ENCODE peak calls at places on chromosomes 2 and 18, in seven cellular contexts. S is cardiac muscle cell, A is neural progenitor cell, E is NT2/D1, G is heart right ventricle, T is mucosa of descending colon, K is K562. C is an unnamed sample.

GRCh38 chr18:64110692-64111480 is 38.0 kb downstream of the LINC00305 start:
- DNase-seq in S (peak; percentile 14), A (no peak), E (no peak), G (no peak), T (no peak), K (no peak), C (no peak)

GRCh38 chr2:191041418-191042161 is 27.6 kb upstream of the STAT1 start:
- DNase-seq in S (peak; percentile 33), A (no peak), E (peak; percentile 63), G (no peak), T (no peak), K (no peak), C (no peak)

GRCh38 chr2:85409719-85410583 is at the start of gene CAPG:
- DNase-seq in S (no peak), A (no peak), E (no peak), G (peak; percentile 55), T (peak; percentile 95), K (peak; percentile 78), C (no peak)

GRCh38 chr18:49061239-49061905 is 110.6 kb upstream of the SMAD7 start:
- DNase-seq in S (no peak), A (no peak), E (no peak), G (no peak), T (no peak), K (no peak), C (no peak)

GRCh38 chr2:136767030-136767429 is 1.7 kb downstream of the THSD7B start:
- DNase-seq in S (no peak), A (peak; percentile 19), E (no peak), G (no peak), T (no peak), K (no peak), C (no peak)

GRCh38 chr2:207279520-207279919 is 113.8 kb upstream of the KLF7 start:
- DNase-seq in S (no peak), A (no peak), E (no peak), G (no peak), T (no peak), K (no peak), C (no peak)

GRCh38 chr18:49041677-49042570 is 91.2 kb upstream of the SMAD7 start:
- DNase-seq in S (peak; percentile 67), A (peak; percentile 45), E (no peak), G (peak; percentile 37), T (no peak), K (no peak), C (no peak)

GRCh38 chr2:45860136-45861106 is 208.9 kb downstream of the PRKCE start:
- DNase-seq in S (peak; percentile 78), A (no peak), E (no peak), G (peak; percentile 39), T (no peak), K (no peak), C (no peak)

GRCh38 chr2:17373041-17373440 is 145.2 kb downstream of the RAD51AP2 start:
- DNase-seq in S (no peak), A (no peak), E (no peak), G (no peak), T (no peak), K (no peak), C (no peak)

GRCh38 chr2:85437488-85438290 is 19.2 kb downstream of the SH2D6 start:
- DNase-seq in S (peak; percentile 90), A (peak; percentile 70), E (no peak), G (peak; percentile 92), T (peak; percentile 92), K (peak; percentile 84), C (no peak)

GRCh38 chr2:55877101-55877500 is 46.5 kb downstream of the EFEMP1 start:
- DNase-seq in S (peak; percentile 34), A (no peak), E (no peak), G (no peak), T (no peak), K (no peak), C (no peak)

GRCh38 chr2:105786231-105787230 is 41.8 kb downstream of the NCK2 start:
- DNase-seq in S (no peak), A (no peak), E (no peak), G (no peak), T (no peak), K (no peak), C (no peak)

GRCh38 chr18:8610442-8610801 is 1.2 kb downstream of the RAB12 start:
- DNase-seq in S (peak; percentile 35), A (peak; percentile 16), E (no peak), G (no peak), T (no peak), K (no peak), C (no peak)

GRCh38 chr2:189577108-189577507 is 3.5 kb downstream of the SLC40A1 start:
- DNase-seq in S (no peak), A (no peak), E (no peak), G (no peak), T (no peak), K (no peak), C (no peak)

GRCh38 chr2:3636586-3637310 is 21.3 kb upstream of the ALLC start:
- DNase-seq in S (no peak), A (no peak), E (no peak), G (no peak), T (peak; percentile 14), K (no peak), C (no peak)

GRCh38 chr2:197113221-197113831 is 186.8 kb upstream of the PGAP1 start:
- DNase-seq in S (peak; percentile 54), A (peak; percentile 27), E (no peak), G (no peak), T (no peak), K (peak; percentile 9), C (no peak)

GRCh38 chr2:233418761-233419625 is 64.7 kb downstream of the DGKD start:
- DNase-seq in S (peak; percentile 67), A (no peak), E (no peak), G (peak; percentile 61), T (peak; percentile 77), K (no peak), C (no peak)

GRCh38 chr2:64751286-64752260 is 97.9 kb upstream of the SERTAD2 start:
- DNase-seq in S (peak; percentile 63), A (no peak), E (no peak), G (no peak), T (peak; percentile 100), K (peak; percentile 43), C (no peak)

GRCh38 chr2:174951746-174952145 is 53.4 kb downstream of the CHN1 start:
- DNase-seq in S (no peak), A (peak; percentile 15), E (no peak), G (no peak), T (no peak), K (no peak), C (no peak)

GRCh38 chr18:3151379-3152264 is 68.1 kb downstream of the MYOM1 start:
- DNase-seq in S (peak; percentile 57), A (peak; percentile 46), E (no peak), G (no peak), T (no peak), K (peak; percentile 62), C (no peak)

GRCh38 chr2:240467659-240468299 is 32.3 kb downstream of the GPC1 start:
- DNase-seq in S (no peak), A (no peak), E (no peak), G (no peak), T (no peak), K (no peak), C (no peak)

GRCh38 chr18:10301831-10302483 is 152.5 kb upstream of the APCDD1 start:
- DNase-seq in S (no peak), A (no peak), E (no peak), G (no peak), T (no peak), K (no peak), C (no peak)

DNA sequence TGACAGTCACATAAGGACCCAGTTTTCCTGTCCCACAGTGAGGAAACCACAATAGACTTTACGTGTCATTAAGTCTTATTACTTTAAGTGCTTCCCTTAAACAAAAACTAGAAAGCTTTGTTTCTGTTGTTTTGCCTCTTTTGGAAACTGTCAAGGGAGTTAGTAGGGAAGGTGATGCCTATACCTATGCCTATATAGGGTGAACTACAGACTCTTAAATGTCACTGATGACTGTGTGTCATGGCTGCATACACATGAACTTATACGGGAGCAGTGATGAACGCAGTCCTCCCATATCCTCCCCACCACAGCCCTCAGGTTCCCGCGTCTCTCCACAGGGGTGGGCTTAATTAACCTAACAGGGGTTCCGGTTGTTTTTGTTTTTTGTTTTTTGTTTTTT is 97.6 kb downstream of the COL6A3 start:
- DNase-seq in S (no peak), A (no peak), E (no peak), G (no peak), T (no peak), K (no peak), C (no peak)
- H3K4me1 ChIP-seq in S (peaks cover 16% of the 10 kb centered on the region), A (no peaks in the 10 kb centered on the region), E (peaks cover 5% of the 10 kb centered on the region), G (peaks cover 44% of the 10 kb centered on the region), T (peaks cover 7% of the 10 kb centered on the region), K (no peaks in the 10 kb centered on the region), C (no peaks in the 10 kb centered on the region)

GRCh38 chr2:111675419-111676194 is 208.4 kb downstream of the ANAPC1 start:
- DNase-seq in S (no peak), A (no peak), E (no peak), G (no peak), T (no peak), K (no peak), C (no peak)
- H3K4me1 ChIP-seq in S (peaks cover 34% of the 10 kb centered on the region), A (peaks cover 5% of the 10 kb centered on the region), E (peaks cover 4% of the 10 kb centered on the region), G (no peaks in the 10 kb centered on the region), T (no peaks in the 10 kb centered on the region), K (no peaks in the 10 kb centered on the region), C (no peaks in the 10 kb centered on the region)

GRCh38 chr2:43268066-43268971 is 41.9 kb upstream of the ZFP36L2 start:
- DNase-seq in S (no peak), A (no peak), E (no peak), G (no peak), T (no peak), K (no peak), C (no peak)

GRCh38 chr2:43267393-43267792 is 41.0 kb upstream of the ZFP36L2 start:
- DNase-seq in S (no peak), A (no peak), E (no peak), G (no peak), T (no peak), K (no peak), C (no peak)

GRCh38 chr2:43270461-43270860 is 44.1 kb upstream of the ZFP36L2 start:
- DNase-seq in S (no peak), A (no peak), E (no peak), G (no peak), T (no peak), K (no peak), C (no peak)

GRCh38 chr2:43269706-43270105 is 43.3 kb upstream of the ZFP36L2 start:
- DNase-seq in S (peak; percentile 91), A (no peak), E (no peak), G (peak; percentile 59), T (no peak), K (no peak), C (no peak)

DNA sequence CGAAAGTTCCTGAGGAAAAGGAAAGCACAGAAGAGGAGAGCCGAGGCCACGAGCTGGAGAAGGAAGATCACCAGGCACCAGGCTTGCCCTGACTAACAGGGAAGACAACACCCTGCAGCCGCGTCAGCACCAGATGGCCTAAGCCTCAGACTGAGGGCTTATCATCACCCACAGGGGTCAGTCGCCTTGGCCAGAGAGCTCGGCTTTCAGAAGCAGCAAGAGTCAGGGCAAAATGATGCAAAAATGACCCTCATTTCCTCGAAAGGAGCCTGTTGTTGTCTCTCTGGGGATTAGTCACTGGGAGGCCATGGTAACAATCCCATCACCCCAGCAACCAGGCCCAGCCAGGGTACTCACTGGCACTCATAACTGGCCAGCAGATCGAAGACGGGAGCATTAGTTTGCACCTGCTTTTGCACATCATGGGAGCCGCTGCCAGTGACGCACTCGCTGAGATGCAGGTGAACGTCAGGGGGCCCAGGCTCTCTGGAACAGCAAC is 42.7 kb upstream of the ZFP36L2 start:
- DNase-seq in S (peak; percentile 98), A (peak; percentile 43), E (no peak), G (peak; percentile 80), T (peak; percentile 84), K (peak; percentile 40), C (no peak)
- H3K4me1 ChIP-seq in S (peaks cover 50% of the 10 kb centered on the region), A (peaks cover 38% of the 10 kb centered on the region), E (peaks cover 3% of the 10 kb centered on the region), G (peaks cover 73% of the 10 kb centered on the region), T (peaks cover 9% of the 10 kb centered on the region), K (peaks cover 10% of the 10 kb centered on the region), C (peaks cover 5% of the 10 kb centered on the region)

GRCh38 chr2:217910875-217911212 is 92.0 kb downstream of the TNS1 start:
- DNase-seq in S (no peak), A (no peak), E (no peak), G (no peak), T (no peak), K (no peak), C (no peak)
- H3K4me1 ChIP-seq in S (peaks cover 48% of the 10 kb centered on the region), A (no peaks in the 10 kb centered on the region), E (peaks cover 10% of the 10 kb centered on the region), G (peaks cover 99% of the 10 kb centered on the region), T (peaks cover 11% of the 10 kb centered on the region), K (no peaks in the 10 kb centered on the region), C (peaks cover 4% of the 10 kb centered on the region)

C was measured in iPS DF 6.9.